ENCODE peak calls at places on chromosomes 16 and 17, in nine cellular contexts. One of them, this sample, is unnamed.

GRCh38 chr16:78931267-78932060 is 669.1 kb downstream of the MAF start:
- DNase-seq in AG10803: no peak
- DNase-seq in heart left ventricle: no peak
- DNase-seq in fibroblast of villous mesenchyme: no peak
- DNase-seq in fibroblast of mammary gland: no peak
- DNase-seq in A673: peak
- DNase-seq in NCI-H460: no peak
- DNase-seq in GM23248: no peak
- DNase-seq in SW 1271: no peak
- DNase-seq in this sample: no peak

GRCh38 chr16:22370038-22370541 is 4.3 kb downstream of the CDR2 start:
- DNase-seq in A673: peak
- DNase-seq in NCI-H460: no peak
- DNase-seq in AG10803: peak
- DNase-seq in GM23248: peak
- DNase-seq in fibroblast of mammary gland: peak
- DNase-seq in SW 1271: no peak
- DNase-seq in fibroblast of villous mesenchyme: peak
- DNase-seq in heart left ventricle: no peak
- DNase-seq in this sample: peak

GRCh38 chr17:59853168-59853918 is 39.4 kb downstream of the TUBD1 start:
- DNase-seq in A673: no peak
- DNase-seq in AG10803: peak
- DNase-seq in GM23248: peak
- DNase-seq in heart left ventricle: no peak
- DNase-seq in NCI-H460: no peak
- DNase-seq in fibroblast of mammary gland: peak
- DNase-seq in fibroblast of villous mesenchyme: peak
- DNase-seq in SW 1271: peak
- DNase-seq in this sample: peak

GRCh38 chr17:8488931-8489330 is 53.2 kb downstream of the NDEL1 start:
- DNase-seq in SW 1271: peak
- DNase-seq in heart left ventricle: peak
- DNase-seq in GM23248: peak
- DNase-seq in NCI-H460: no peak
- DNase-seq in fibroblast of villous mesenchyme: peak
- DNase-seq in A673: peak
- DNase-seq in fibroblast of mammary gland: peak
- DNase-seq in AG10803: peak
- DNase-seq in this sample: no peak

GRCh38 chr17:10730956-10731879 is 1.4 kb upstream of the TMEM220 start:
- DNase-seq in fibroblast of mammary gland: no peak
- DNase-seq in heart left ventricle: no peak
- DNase-seq in GM23248: peak
- DNase-seq in SW 1271: no peak
- DNase-seq in A673: no peak
- DNase-seq in AG10803: no peak
- DNase-seq in NCI-H460: no peak
- DNase-seq in fibroblast of villous mesenchyme: no peak
- DNase-seq in this sample: no peak

GRCh38 chr17:74192950-74193781 is 10.3 kb upstream of the RPL38 start:
- DNase-seq in SW 1271: no peak
- DNase-seq in AG10803: no peak
- DNase-seq in heart left ventricle: peak
- DNase-seq in NCI-H460: no peak
- DNase-seq in fibroblast of villous mesenchyme: peak
- DNase-seq in fibroblast of mammary gland: peak
- DNase-seq in A673: no peak
- DNase-seq in GM23248: no peak
- DNase-seq in this sample: peak

GRCh38 chr17:18270851-18271170 is 10.3 kb downstream of the MIEF2 start:
- DNase-seq in AG10803: no peak
- DNase-seq in SW 1271: no peak
- DNase-seq in heart left ventricle: no peak
- DNase-seq in A673: no peak
- DNase-seq in NCI-H460: no peak
- DNase-seq in fibroblast of mammary gland: no peak
- DNase-seq in GM23248: no peak
- DNase-seq in fibroblast of villous mesenchyme: no peak
- DNase-seq in this sample: no peak

GRCh38 chr16:57484515-57485005 is 1.7 kb downstream of the DOK4 start:
- DNase-seq in SW 1271: no peak
- DNase-seq in fibroblast of mammary gland: no peak
- DNase-seq in GM23248: no peak
- DNase-seq in fibroblast of villous mesenchyme: no peak
- DNase-seq in heart left ventricle: no peak
- DNase-seq in NCI-H460: no peak
- DNase-seq in A673: no peak
- DNase-seq in AG10803: no peak
- DNase-seq in this sample: no peak

GRCh38 chr16:85767569-85767968 is 16.7 kb upstream of the C16orf74 start:
- DNase-seq in fibroblast of mammary gland: peak
- DNase-seq in A673: peak
- DNase-seq in SW 1271: peak
- DNase-seq in NCI-H460: peak
- DNase-seq in heart left ventricle: no peak
- DNase-seq in GM23248: peak
- DNase-seq in AG10803: peak
- DNase-seq in fibroblast of villous mesenchyme: peak
- DNase-seq in this sample: no peak

GRCh38 chr16:89352091-89352681 is 134.7 kb downstream of the ZNF778 start:
- DNase-seq in heart left ventricle: no peak
- DNase-seq in fibroblast of villous mesenchyme: no peak
- DNase-seq in fibroblast of mammary gland: no peak
- DNase-seq in NCI-H460: no peak
- DNase-seq in SW 1271: no peak
- DNase-seq in GM23248: no peak
- DNase-seq in A673: no peak
- DNase-seq in AG10803: no peak
- DNase-seq in this sample: no peak

GRCh38 chr17:3802461-3803307 is 1.7 kb upstream of the ITGAE start:
- DNase-seq in NCI-H460: no peak
- DNase-seq in heart left ventricle: no peak
- DNase-seq in GM23248: peak
- DNase-seq in A673: no peak
- DNase-seq in SW 1271: no peak
- DNase-seq in AG10803: peak
- DNase-seq in fibroblast of villous mesenchyme: peak
- DNase-seq in fibroblast of mammary gland: peak
- DNase-seq in this sample: no peak

GRCh38 chr17:50728881-50729765 is 9.7 kb downstream of the LUC7L3 start:
- DNase-seq in AG10803: no peak
- DNase-seq in NCI-H460: no peak
- DNase-seq in fibroblast of mammary gland: no peak
- DNase-seq in GM23248: no peak
- DNase-seq in A673: no peak
- DNase-seq in heart left ventricle: no peak
- DNase-seq in SW 1271: no peak
- DNase-seq in fibroblast of villous mesenchyme: no peak
- DNase-seq in this sample: no peak

GRCh38 chr17:33753452-33753851 is 460.4 kb upstream of the ASIC2 start:
- DNase-seq in fibroblast of villous mesenchyme: no peak
- DNase-seq in A673: no peak
- DNase-seq in SW 1271: no peak
- DNase-seq in NCI-H460: no peak
- DNase-seq in fibroblast of mammary gland: no peak
- DNase-seq in GM23248: no peak
- DNase-seq in heart left ventricle: no peak
- DNase-seq in AG10803: no peak
- DNase-seq in this sample: no peak

GRCh38 chr17:72126575-72127486 is 6.0 kb downstream of the SOX9 start:
- DNase-seq in GM23248: peak
- DNase-seq in heart left ventricle: peak
- DNase-seq in AG10803: peak
- DNase-seq in NCI-H460: no peak
- DNase-seq in SW 1271: peak
- DNase-seq in A673: no peak
- DNase-seq in fibroblast of villous mesenchyme: peak
- DNase-seq in fibroblast of mammary gland: peak
- DNase-seq in this sample: peak

GRCh38 chr17:2710075-2710803 is 1.3 kb downstream of the CLUH start:
- DNase-seq in GM23248: peak
- DNase-seq in AG10803: no peak
- DNase-seq in SW 1271: no peak
- DNase-seq in heart left ventricle: no peak
- DNase-seq in fibroblast of mammary gland: peak
- DNase-seq in fibroblast of villous mesenchyme: no peak
- DNase-seq in NCI-H460: no peak
- DNase-seq in A673: no peak
- DNase-seq in this sample: no peak

GRCh38 chr17:40327735-40328385 is 18.9 kb downstream of the RARA start:
- DNase-seq in heart left ventricle: peak
- DNase-seq in A673: no peak
- DNase-seq in NCI-H460: no peak
- DNase-seq in SW 1271: no peak
- DNase-seq in GM23248: peak
- DNase-seq in fibroblast of mammary gland: no peak
- DNase-seq in AG10803: no peak
- DNase-seq in fibroblast of villous mesenchyme: no peak
- DNase-seq in this sample: no peak

GRCh38 chr16:85928411-85928820 is 29.5 kb downstream of the IRF8 start:
- DNase-seq in NCI-H460: no peak
- DNase-seq in GM23248: peak
- DNase-seq in heart left ventricle: no peak
- DNase-seq in AG10803: peak
- DNase-seq in fibroblast of villous mesenchyme: peak
- DNase-seq in fibroblast of mammary gland: peak
- DNase-seq in SW 1271: no peak
- DNase-seq in A673: no peak
- DNase-seq in this sample: no peak

This sample was measured in DMS53.